ENCODE peak calls at places on chromosomes 1 and 21, in five cellular contexts. N is stimulated activated CD4-positive, alpha-beta T cell treated with anti-CD3 and anti-CD28 coated beads, Interleukin-1b, Interleukin-23, amount 100 ng/mL, for 24 hours; P is NCI-H1105 treated with DMSO at 0.1 percent for 48 hours; J is T-helper 1 cell; Q is hippocampal formation. G is an unnamed sample.

GRCh38 chr1:202698276-202698675 is 12.0 kb downstream of the SYT2 start:
- DNase-seq in N (no peak), P (no peak), J (no peak), Q (no peak), G (no peak)

GRCh38 chr1:1597275-1597930 is 2.5 kb downstream of the FNDC10 start:
- DNase-seq in N (no peak), P (no peak), J (no peak), Q (no peak), G (no peak)

GRCh38 chr1:18411321-18411720 is 69.4 kb upstream of the KLHDC7A start:
- DNase-seq in N (no peak), P (no peak), J (no peak), Q (no peak), G (no peak)

GRCh38 chr21:38950388-38951094 is 144.8 kb downstream of the ETS2 start:
- DNase-seq in N (no peak), P (no peak), J (no peak), Q (no peak), G (no peak)

GRCh38 chr1:101769520-101769919 is 227.2 kb downstream of the OLFM3 start:
- DNase-seq in N (no peak), P (peak; percentile 20), J (no peak), Q (no peak), G (no peak)

GRCh38 chr1:160726498-160727391 is 12.3 kb upstream of the SLAMF7 start:
- DNase-seq in N (no peak), P (peak; percentile 75), J (peak; percentile 48), Q (peak; percentile 64), G (peak; percentile 50)

GRCh38 chr21:44957047-44957831 is 17.4 kb downstream of the SLX9 start:
- DNase-seq in N (no peak), P (no peak), J (no peak), Q (no peak), G (no peak)

GRCh38 chr1:154546264-154547043 is 12.0 kb downstream of the UBE2Q1 start:
- DNase-seq in N (no peak), P (peak; percentile 16), J (peak; percentile 28), Q (no peak), G (peak; percentile 25)

GRCh38 chr1:6108937-6109636 is 63.4 kb downstream of the KCNAB2 start:
- DNase-seq in N (no peak), P (peak; percentile 48), J (no peak), Q (no peak), G (no peak)

G was measured in activated T-cell treated with anti-CD3 and anti-CD28 coated beads for 24 hours.